ENCODE peak calls at places on chromosomes 7 and 10, in four cellular contexts. C is psoas muscle, V is HL-60, L is AG04449. P is an unnamed sample.

GRCh38 chr10:70053212-70053895 is 708 bp downstream of the MACROH2A2 start:
- DNase-seq in C (peak), V (no peak), L (no peak), P (no peak)

GRCh38 chr10:68879628-68880027 is 21.5 kb upstream of the DDX50 start:
- DNase-seq in C (no peak), V (no peak), L (no peak), P (no peak)

GRCh38 chr7:151689196-151689971 is 169.7 kb upstream of the RHEB start:
- DNase-seq in C (no peak), V (no peak), L (no peak), P (no peak)

GRCh38 chr10:7572435-7572834 is 94.3 kb downstream of the ITIH5 start:
- DNase-seq in C (no peak), V (no peak), L (no peak), P (no peak)

GRCh38 chr10:69572159-69573055 is 815 bp downstream of the NEUROG3 start:
- DNase-seq in C (no peak), V (no peak), L (no peak), P (no peak)

GRCh38 chr10:61793760-61794713 is 107.5 kb upstream of the ARID5B start:
- DNase-seq in C (no peak), V (no peak), L (peak), P (no peak)

GRCh38 chr10:108840944-108841343 is 1082.4 kb downstream of the XPNPEP1 start:
- DNase-seq in C (no peak), V (no peak), L (no peak), P (no peak)

GRCh38 chr10:15630353-15630752 is 89.4 kb downstream of the ITGA8 start:
- DNase-seq in C (no peak), V (no peak), L (no peak), P (no peak)

GRCh38 chr10:123136221-123136805 is 543 bp downstream of the HMX3 start:
- DNase-seq in C (no peak), V (no peak), L (no peak), P (no peak)

GRCh38 chr10:133465191-133465949 is 11.6 kb downstream of the SCART1 start:
- DNase-seq in C (no peak), V (no peak), L (no peak), P (no peak)

GRCh38 chr10:36254191-36254590 is 612.1 kb upstream of the FZD8 start:
- DNase-seq in C (peak), V (no peak), L (no peak), P (no peak)

GRCh38 chr7:24737281-24737680 is 20.0 kb downstream of the GSDME start:
- DNase-seq in C (no peak), V (no peak), L (no peak), P (no peak)

GRCh38 chr10:132488231-132488821 is 49.3 kb upstream of the INPP5A start:
- DNase-seq in C (no peak), V (no peak), L (no peak), P (no peak)

GRCh38 chr7:7834761-7835160 is 116.4 kb upstream of the RPA3 start:
- DNase-seq in C (no peak), V (no peak), L (no peak), P (no peak)

GRCh38 chr7:13848576-13849527 is 140.6 kb downstream of the ETV1 start:
- DNase-seq in C (no peak), V (no peak), L (no peak), P (no peak)

GRCh38 chr7:24972991-24973390 is 7.0 kb downstream of the OSBPL3 start:
- DNase-seq in C (no peak), V (no peak), L (no peak), P (no peak)

GRCh38 chr7:27693794-27694193 is 31.1 kb upstream of the HIBADH start:
- DNase-seq in C (no peak), V (peak), L (no peak), P (no peak)

GRCh38 chr10:54983255-54983654 is 182.2 kb upstream of the PCDH15 start:
- DNase-seq in C (no peak), V (no peak), L (no peak), P (no peak)

GRCh38 chr7:98119257-98119918 is 12.7 kb downstream of the LMTK2 start:
- DNase-seq in C (no peak), V (no peak), L (peak), P (no peak)

GRCh38 chr10:107614939-107615665 is 450.6 kb upstream of the SORCS1 start:
- DNase-seq in C (no peak), V (no peak), L (peak), P (no peak)

GRCh38 chr10:34474060-34474376 is 341.1 kb downstream of the PARD3 start:
- DNase-seq in C (no peak), V (no peak), L (no peak), P (no peak)

GRCh38 chr7:5495581-5496375 is 72.1 kb upstream of the TNRC18 start:
- DNase-seq in C (peak), V (no peak), L (no peak), P (no peak)

GRCh38 chr10:68559251-68559650 is 886 bp upstream of the TET1 start:
- DNase-seq in C (no peak), V (no peak), L (no peak), P (no peak)

GRCh38 chr7:135991322-135991721 is 14.2 kb upstream of the MTPN start:
- DNase-seq in C (no peak), V (no peak), L (no peak), P (no peak)

GRCh38 chr7:107560898-107561516 is 2.7 kb downstream of the COG5 start:
- DNase-seq in C (no peak), V (no peak), L (no peak), P (no peak)

GRCh38 chr7:43318188-43318587 is 205.7 kb downstream of the HECW1 start:
- DNase-seq in C (no peak), V (no peak), L (no peak), P (no peak)

GRCh38 chr7:158532093-158532627 is 55.5 kb downstream of the PTPRN2 start:
- DNase-seq in C (no peak), V (no peak), L (no peak), P (no peak)

GRCh38 chr10:60238408-60239100 is 151.1 kb downstream of the ANK3 start:
- DNase-seq in C (no peak), V (no peak), L (no peak), P (peak)

GRCh38 chr10:74743401-74743800 is 83.0 kb upstream of the KAT6B start:
- DNase-seq in C (no peak), V (no peak), L (no peak), P (no peak)

GRCh38 chr7:128274890-128275603 is 34.0 kb downstream of the LEP start:
- DNase-seq in C (no peak), V (no peak), L (no peak), P (no peak)

GRCh38 chr7:2330506-2330905 is 16.3 kb upstream of the SNX8 start:
- DNase-seq in C (no peak), V (no peak), L (no peak), P (no peak)

GRCh38 chr10:71059059-71059818 is 153.1 kb upstream of the UNC5B start:
- DNase-seq in C (peak), V (no peak), L (no peak), P (no peak)

GRCh38 chr7:69067397-69067796 is 530.9 kb upstream of the AUTS2 start:
- DNase-seq in C (no peak), V (no peak), L (no peak), P (no peak)

GRCh38 chr10:100653957-100654834 is 91.2 kb upstream of the PAX2 start:
- DNase-seq in C (no peak), V (no peak), L (no peak), P (no peak)

GRCh38 chr7:149147730-149148653 is 739 bp downstream of the ZNF398 start:
- DNase-seq in C (peak), V (peak), L (no peak), P (no peak)

GRCh38 chr7:19117870-19118608 is 603 bp upstream of the TWIST1 start:
- DNase-seq in C (peak), V (no peak), L (no peak), P (no peak)
- TF ChIP-seq CTCF in C (no peak), V (no peak), L (peak), P (no peak)

DNA sequence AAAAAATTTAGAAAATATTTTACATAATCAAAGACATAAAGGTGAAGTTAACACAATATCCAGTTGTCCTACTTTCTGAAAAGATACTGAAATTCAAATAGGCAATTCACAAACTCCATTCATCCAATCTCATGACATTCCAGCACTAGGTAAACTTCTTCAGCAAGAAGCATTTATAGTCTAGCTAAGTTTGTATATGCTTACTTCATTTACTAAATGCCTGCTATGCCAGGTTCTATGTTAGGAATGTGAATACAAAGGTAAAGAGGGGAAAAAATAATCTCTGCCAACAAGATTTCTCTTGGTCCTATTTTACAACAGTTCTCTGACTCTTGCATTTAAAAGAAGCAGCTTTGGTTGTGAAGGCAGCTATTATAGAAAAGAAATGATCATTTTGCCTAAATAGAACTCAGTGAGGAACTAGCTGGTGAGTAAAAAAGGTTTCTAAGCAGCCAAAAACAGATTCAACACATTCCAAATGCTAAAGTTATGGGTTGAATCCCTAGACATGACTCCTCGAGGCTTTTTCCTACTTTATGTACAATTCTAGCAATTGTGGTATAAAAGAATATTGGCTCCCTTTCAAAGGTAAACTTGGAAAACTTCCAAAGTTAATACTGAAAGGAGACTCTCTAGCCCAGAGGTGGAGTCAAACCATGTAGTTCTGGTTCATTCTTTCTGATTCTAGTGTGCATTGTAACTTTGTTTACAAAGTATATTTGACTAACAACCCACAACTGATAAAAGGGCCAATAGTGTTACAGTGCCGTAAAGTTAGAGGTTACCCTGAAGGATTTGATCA is 30.9 kb upstream of the KLHL7 start:
- DNase-seq in C (no peak), V (no peak), L (no peak), P (no peak)
- H3K4me3 ChIP-seq in C (no peak), V (no peak), L (no peak), P (no peak)

GRCh38 chr10:92778091-92778490 is 70.2 kb upstream of the EXOC6 start:
- DNase-seq in C (no peak), V (no peak), L (no peak), P (no peak)
- TF ChIP-seq CTCF in C (no peak), V (no peak), L (no peak), P (no peak)

GRCh38 chr10:77636967-77637473 is 588 bp downstream of the KCNMA1 start:
- DNase-seq in C (peak), V (no peak), L (no peak), P (no peak)

GRCh38 chr10:77635402-77636227 is 2.0 kb downstream of the KCNMA1 start:
- DNase-seq in C (no peak), V (no peak), L (no peak), P (no peak)

GRCh38 chr10:77636286-77636966 is 1.2 kb downstream of the KCNMA1 start:
- DNase-seq in C (no peak), V (no peak), L (no peak), P (no peak)

GRCh38 chr10:77633376-77633775 is 4.2 kb downstream of the KCNMA1 start:
- DNase-seq in C (no peak), V (no peak), L (no peak), P (no peak)

GRCh38 chr10:77634939-77635338 is 2.7 kb downstream of the KCNMA1 start:
- DNase-seq in C (no peak), V (no peak), L (no peak), P (no peak)
- H3K4me3 ChIP-seq in C (no peak), V (no peak), L (peak), P (no peak)

DNA sequence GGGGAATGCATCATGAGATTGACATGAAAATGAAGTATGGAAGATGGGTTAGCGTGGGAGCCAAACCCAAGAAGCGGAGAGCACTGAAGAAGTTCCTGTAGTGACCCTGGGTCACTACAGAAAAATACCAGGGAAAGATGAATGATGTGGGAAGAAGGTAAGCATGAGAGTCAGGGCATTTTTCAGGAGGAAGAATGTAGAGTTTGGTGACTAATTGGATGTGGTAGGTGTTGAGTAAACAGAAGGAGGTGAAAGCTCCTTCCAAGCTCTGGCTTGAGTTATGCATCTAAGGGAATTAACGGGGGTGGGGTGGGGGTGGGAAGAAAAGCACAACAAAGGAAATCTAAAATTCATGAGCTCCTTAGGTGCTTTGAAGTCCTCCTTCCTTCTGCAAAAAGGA is 238.1 kb upstream of the AOAH start:
- DNase-seq in C (no peak), V (no peak), L (no peak), P (no peak)
- TF ChIP-seq CTCF in C (no peak), V (no peak), L (no peak), P (no peak)

DNA sequence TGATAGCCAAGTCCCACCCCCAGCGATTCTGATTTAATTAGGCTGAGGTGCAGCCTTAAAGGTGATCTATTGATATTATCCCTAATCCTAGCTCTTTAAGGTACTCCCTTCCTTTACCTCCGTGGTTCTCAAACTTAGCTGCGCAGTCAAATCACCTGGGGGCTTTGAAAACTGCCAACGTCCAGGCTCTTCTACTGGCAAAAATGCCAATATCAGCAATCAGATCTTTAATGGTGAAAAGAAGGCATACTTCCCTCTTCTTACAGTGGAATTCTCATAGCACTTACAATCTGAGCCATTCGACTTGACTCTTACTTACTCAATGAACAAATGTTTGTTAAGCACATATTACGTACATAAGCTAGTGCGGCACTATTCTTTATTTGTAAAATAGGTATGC is 704 bp upstream of the SLC35B4 start:
- DNase-seq in C (no peak), V (no peak), L (no peak), P (no peak)
- H3K4me3 ChIP-seq in C (peak), V (peak), L (no peak), P (no peak)

P was measured in GM12864.